ENCODE peak calls at places on chromosomes 2 and 18, in five cellular contexts. One of them, this sample, is unnamed.

GRCh38 chr2:45964945-45965344 is 313.5 kb downstream of the PRKCE start:
- DNase-seq in K562: no peak
- DNase-seq in GM12878: no peak
- DNase-seq in SK-N-SH: peak; percentile 46
- DNase-seq in HepG2: no peak
- DNase-seq in this sample: no peak

GRCh38 chr2:236912316-236913153 is 173.2 kb upstream of the COPS8 start:
- DNase-seq in HepG2: no peak
- DNase-seq in K562: no peak
- DNase-seq in GM12878: no peak
- DNase-seq in SK-N-SH: peak; percentile 38
- DNase-seq in this sample: no peak

GRCh38 chr2:168545439-168546082 is 89.5 kb downstream of the CERS6 start:
- DNase-seq in GM12878: no peak
- DNase-seq in SK-N-SH: no peak
- DNase-seq in K562: no peak
- DNase-seq in HepG2: no peak
- DNase-seq in this sample: no peak

GRCh38 chr2:217058791-217059755 is 199.2 kb upstream of the TNP1 start:
- DNase-seq in HepG2: no peak
- DNase-seq in GM12878: no peak
- DNase-seq in K562: peak; percentile 51
- DNase-seq in SK-N-SH: no peak
- DNase-seq in this sample: no peak

GRCh38 chr2:44543773-44544725 is 182.3 kb downstream of the CAMKMT start:
- DNase-seq in SK-N-SH: peak; percentile 57
- DNase-seq in K562: no peak
- DNase-seq in HepG2: no peak
- DNase-seq in GM12878: no peak
- DNase-seq in this sample: no peak

GRCh38 chr18:39513187-39513586 is 1947.6 kb upstream of the CELF4 start:
- DNase-seq in K562: no peak
- DNase-seq in SK-N-SH: no peak
- DNase-seq in GM12878: no peak
- DNase-seq in HepG2: no peak
- DNase-seq in this sample: no peak

GRCh38 chr2:151381266-151381665 is 23.9 kb downstream of the TNFAIP6 start:
- DNase-seq in HepG2: no peak
- DNase-seq in K562: no peak
- DNase-seq in GM12878: no peak
- DNase-seq in SK-N-SH: no peak
- DNase-seq in this sample: no peak

GRCh38 chr2:171420728-171421563 is 12.8 kb downstream of the METTL8 start:
- DNase-seq in SK-N-SH: no peak
- DNase-seq in K562: no peak
- DNase-seq in HepG2: no peak
- DNase-seq in GM12878: no peak
- DNase-seq in this sample: no peak

GRCh38 chr2:159695798-159696448 is 16.4 kb upstream of the MARCHF7 start:
- DNase-seq in K562: no peak
- DNase-seq in GM12878: no peak
- DNase-seq in HepG2: no peak
- DNase-seq in SK-N-SH: no peak
- DNase-seq in this sample: no peak

GRCh38 chr2:230893881-230894781 is 29.4 kb downstream of the ITM2C start:
- DNase-seq in SK-N-SH: no peak
- DNase-seq in HepG2: no peak
- DNase-seq in K562: no peak
- DNase-seq in GM12878: no peak
- DNase-seq in this sample: no peak

GRCh38 chr2:191951832-191952231 is 104.9 kb upstream of the CAVIN2 start:
- DNase-seq in K562: no peak
- DNase-seq in SK-N-SH: no peak
- DNase-seq in GM12878: no peak
- DNase-seq in HepG2: no peak
- DNase-seq in this sample: no peak

GRCh38 chr2:161134547-161135518 is 25.4 kb upstream of the TANK start:
- DNase-seq in HepG2: peak; percentile 66
- DNase-seq in SK-N-SH: peak; percentile 16
- DNase-seq in GM12878: no peak
- DNase-seq in K562: no peak
- DNase-seq in this sample: no peak

GRCh38 chr18:78743078-78743477 is 236.5 kb upstream of the SALL3 start:
- DNase-seq in GM12878: no peak
- DNase-seq in K562: no peak
- DNase-seq in HepG2: no peak
- DNase-seq in SK-N-SH: no peak
- DNase-seq in this sample: no peak

GRCh38 chr2:26649322-26649721 is 8.2 kb upstream of the CIB4 start:
- DNase-seq in SK-N-SH: no peak
- DNase-seq in K562: no peak
- DNase-seq in GM12878: no peak
- DNase-seq in HepG2: no peak
- DNase-seq in this sample: no peak

GRCh38 chr18:40375811-40376210 is 1579.2 kb upstream of the PIK3C3 start:
- DNase-seq in GM12878: no peak
- DNase-seq in HepG2: no peak
- DNase-seq in K562: no peak
- DNase-seq in SK-N-SH: no peak
- DNase-seq in this sample: no peak

GRCh38 chr2:210399440-210400041 is 77.0 kb downstream of the LANCL1 start:
- DNase-seq in K562: no peak
- DNase-seq in SK-N-SH: no peak
- DNase-seq in GM12878: no peak
- DNase-seq in HepG2: peak; percentile 19
- DNase-seq in this sample: no peak

GRCh38 chr2:107414376-107414775 is 412.3 kb upstream of the RGPD4 start:
- DNase-seq in GM12878: no peak
- DNase-seq in HepG2: no peak
- DNase-seq in SK-N-SH: no peak
- DNase-seq in K562: no peak
- DNase-seq in this sample: no peak

GRCh38 chr2:14524803-14525080 is 107.8 kb upstream of the LRATD1 start:
- DNase-seq in HepG2: no peak
- DNase-seq in SK-N-SH: no peak
- DNase-seq in K562: no peak
- DNase-seq in GM12878: no peak
- DNase-seq in this sample: no peak

GRCh38 chr2:3249477-3249962 is 128.1 kb downstream of the EIPR1 start:
- DNase-seq in GM12878: no peak
- DNase-seq in HepG2: no peak
- DNase-seq in SK-N-SH: no peak
- DNase-seq in K562: no peak
- DNase-seq in this sample: no peak

GRCh38 chr2:141582213-141582612 is 548.6 kb downstream of the LRP1B start:
- DNase-seq in SK-N-SH: no peak
- DNase-seq in HepG2: no peak
- DNase-seq in GM12878: no peak
- DNase-seq in K562: no peak
- DNase-seq in this sample: no peak

GRCh38 chr2:152594792-152595191 is 122.5 kb downstream of the PRPF40A start:
- DNase-seq in K562: no peak
- DNase-seq in HepG2: no peak
- DNase-seq in SK-N-SH: no peak
- DNase-seq in GM12878: no peak
- DNase-seq in this sample: no peak

GRCh38 chr18:47881752-47882455 is 48.6 kb downstream of the SMAD2 start:
- DNase-seq in K562: no peak
- DNase-seq in HepG2: peak; percentile 66
- DNase-seq in SK-N-SH: no peak
- DNase-seq in GM12878: no peak
- DNase-seq in this sample: no peak

GRCh38 chr2:143686585-143687164 is 557.5 kb downstream of the ARHGAP15 start:
- DNase-seq in GM12878: no peak
- DNase-seq in SK-N-SH: no peak
- DNase-seq in K562: peak; percentile 59
- DNase-seq in HepG2: peak; percentile 35
- DNase-seq in this sample: no peak

GRCh38 chr2:134440336-134440909 is 186.6 kb downstream of the MGAT5 start:
- DNase-seq in SK-N-SH: no peak
- DNase-seq in HepG2: no peak
- DNase-seq in GM12878: no peak
- DNase-seq in K562: no peak
- DNase-seq in this sample: no peak

GRCh38 chr2:163348843-163349395 is 386.9 kb downstream of the FIGN start:
- DNase-seq in K562: no peak
- DNase-seq in SK-N-SH: no peak
- DNase-seq in HepG2: peak; percentile 34
- DNase-seq in GM12878: no peak
- DNase-seq in this sample: no peak

GRCh38 chr2:113273031-113273551 is 5.6 kb downstream of the PAX8 start:
- DNase-seq in HepG2: peak; percentile 28
- DNase-seq in K562: peak; percentile 28
- DNase-seq in GM12878: no peak
- DNase-seq in SK-N-SH: peak; percentile 38
- DNase-seq in this sample: no peak

GRCh38 chr2:52311862-52312261 is 1279.9 kb upstream of the NRXN1 start:
- DNase-seq in K562: no peak
- DNase-seq in GM12878: no peak
- DNase-seq in HepG2: no peak
- DNase-seq in SK-N-SH: no peak
- DNase-seq in this sample: no peak

GRCh38 chr2:9030190-9030589 is 26.7 kb upstream of the MBOAT2 start:
- DNase-seq in SK-N-SH: no peak
- DNase-seq in K562: no peak
- DNase-seq in HepG2: no peak
- DNase-seq in GM12878: no peak
- DNase-seq in this sample: no peak

GRCh38 chr2:200540793-200541192 is 14.8 kb downstream of the SGO2 start:
- DNase-seq in SK-N-SH: no peak
- DNase-seq in HepG2: no peak
- DNase-seq in K562: no peak
- DNase-seq in GM12878: no peak
- DNase-seq in this sample: no peak

GRCh38 chr18:61277808-61278207 is 55.4 kb upstream of the CDH20 start:
- DNase-seq in HepG2: no peak
- DNase-seq in GM12878: no peak
- DNase-seq in K562: no peak
- DNase-seq in SK-N-SH: no peak
- DNase-seq in this sample: no peak

GRCh38 chr2:69375494-69376353 is 11.3 kb downstream of the GFPT1 start:
- DNase-seq in K562: peak; percentile 68
- DNase-seq in SK-N-SH: peak; percentile 49
- DNase-seq in HepG2: no peak
- DNase-seq in GM12878: no peak
- DNase-seq in this sample: no peak
- TF ChIP-seq TAF1 in K562: no peak
- TF ChIP-seq TAF1 in SK-N-SH: no peak
- TF ChIP-seq TAF1 in HepG2: no peak
- TF ChIP-seq TAF1 in GM12878: no peak
- TF ChIP-seq TAF1 in this sample: no peak

DNA sequence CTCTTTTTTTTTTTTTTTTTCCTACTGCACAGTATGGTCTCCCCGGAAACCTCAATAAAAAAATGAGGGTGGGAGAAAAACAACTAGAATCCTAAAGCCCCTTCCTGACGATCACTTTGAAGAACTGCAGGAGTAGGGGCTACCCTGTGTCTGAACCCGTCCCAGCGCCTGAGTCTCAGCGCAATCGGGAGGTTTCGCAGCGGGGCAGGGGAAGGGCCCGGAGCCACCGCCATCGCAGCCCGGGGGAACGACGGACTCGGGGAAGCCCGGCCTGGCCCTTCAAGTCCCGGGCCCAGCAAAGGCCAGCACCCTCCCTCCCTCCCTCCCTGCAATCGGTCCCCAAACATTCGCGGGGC is 406 bp downstream of the NARS1 start:
- DNase-seq in HepG2: no peak
- DNase-seq in SK-N-SH: peak; percentile 60
- DNase-seq in GM12878: no peak
- DNase-seq in K562: no peak
- DNase-seq in this sample: no peak
- TF ChIP-seq TAF1 in HepG2: no peak
- TF ChIP-seq TAF1 in SK-N-SH: no peak
- TF ChIP-seq TAF1 in GM12878: no peak
- TF ChIP-seq TAF1 in K562: no peak
- TF ChIP-seq TAF1 in this sample: no peak

DNA sequence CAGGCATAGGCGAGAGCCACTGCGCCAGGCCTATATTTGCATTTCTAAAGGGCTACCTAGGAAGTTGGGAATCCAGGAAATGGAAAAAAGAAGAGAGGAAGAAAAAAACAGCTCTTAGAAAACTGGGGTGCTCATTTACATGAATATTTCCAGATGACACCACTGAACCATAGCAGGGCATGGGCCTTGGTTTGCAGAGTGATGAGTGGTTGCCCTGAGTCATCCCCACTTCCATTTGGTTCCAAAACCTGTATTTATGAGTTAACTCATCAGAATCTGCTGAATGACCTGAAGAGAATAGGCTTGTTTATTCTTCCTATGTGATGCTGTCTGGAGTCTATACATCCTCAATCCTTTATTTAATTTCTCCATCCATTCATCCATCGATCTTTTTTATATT is 36.2 kb downstream of the EHD3 start:
- DNase-seq in SK-N-SH: no peak
- DNase-seq in GM12878: no peak
- DNase-seq in HepG2: no peak
- DNase-seq in K562: no peak
- DNase-seq in this sample: no peak
- TF ChIP-seq TAF1 in SK-N-SH: no peak
- TF ChIP-seq TAF1 in GM12878: no peak
- TF ChIP-seq TAF1 in HepG2: no peak
- TF ChIP-seq TAF1 in K562: no peak
- TF ChIP-seq TAF1 in this sample: no peak

GRCh38 chr2:173446722-173447121 is 92.0 kb downstream of the CDCA7 start:
- DNase-seq in GM12878: no peak
- DNase-seq in SK-N-SH: no peak
- DNase-seq in HepG2: no peak
- DNase-seq in K562: no peak
- DNase-seq in this sample: no peak

GRCh38 chr2:173435574-173435973 is 80.9 kb downstream of the CDCA7 start:
- DNase-seq in HepG2: no peak
- DNase-seq in SK-N-SH: no peak
- DNase-seq in GM12878: no peak
- DNase-seq in K562: no peak
- DNase-seq in this sample: no peak

GRCh38 chr2:173436088-173436487 is 81.4 kb downstream of the CDCA7 start:
- DNase-seq in GM12878: no peak
- DNase-seq in K562: no peak
- DNase-seq in HepG2: no peak
- DNase-seq in SK-N-SH: no peak
- DNase-seq in this sample: no peak

DNA sequence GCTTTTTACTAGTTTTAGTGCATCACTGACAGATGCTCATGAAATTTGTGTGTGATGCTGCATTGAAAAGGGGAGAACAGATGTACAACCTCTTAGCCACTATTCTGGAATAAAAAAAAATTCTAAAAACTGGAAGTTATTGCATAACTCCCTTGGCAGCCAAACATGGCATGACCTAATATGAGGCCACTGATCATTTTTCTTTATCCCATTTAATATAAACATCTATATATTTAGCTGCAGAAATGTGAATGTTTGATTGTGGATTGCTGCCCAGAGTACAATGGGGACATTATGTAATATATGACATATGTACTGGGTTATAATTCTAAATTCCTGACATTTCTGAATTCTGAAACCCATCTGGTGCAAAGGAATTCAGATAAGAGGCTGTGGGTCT is 86.5 kb downstream of the CDCA7 start:
- DNase-seq in K562: no peak
- DNase-seq in GM12878: no peak
- DNase-seq in HepG2: no peak
- DNase-seq in SK-N-SH: no peak
- DNase-seq in this sample: no peak
- TF ChIP-seq TAF1 in K562: no peak
- TF ChIP-seq TAF1 in GM12878: no peak
- TF ChIP-seq TAF1 in HepG2: no peak
- TF ChIP-seq TAF1 in SK-N-SH: no peak
- TF ChIP-seq TAF1 in this sample: no peak

This sample was measured in GM12891.